ENCODE peak calls at places on chromosome 6, in nine cellular contexts. One of them, this sample, is unnamed. For H3K4me1, the result is how much of the 10 kb centered on the place peaks cover.

GRCh38 chr6:42969934-42970333 is 9.0 kb downstream of the PEX6 start:
- DNase-seq in Peyer's patch: no peak
- DNase-seq in naive thymus-derived CD4-positive, alpha-beta T cell: no peak
- DNase-seq in left ventricle myocardium inferior: no peak
- DNase-seq in mucosa of descending colon: no peak
- DNase-seq in neural progenitor cell: no peak
- DNase-seq in uterus: no peak
- DNase-seq in adrenal gland: no peak
- DNase-seq in neuronal stem cell: no peak
- DNase-seq in this sample: no peak

GRCh38 chr6:89281779-89282246 is 33.3 kb downstream of the GABRR2 start:
- DNase-seq in uterus: no peak
- DNase-seq in neural progenitor cell: peak
- DNase-seq in adrenal gland: peak
- DNase-seq in Peyer's patch: peak
- DNase-seq in left ventricle myocardium inferior: no peak
- DNase-seq in naive thymus-derived CD4-positive, alpha-beta T cell: peak
- DNase-seq in mucosa of descending colon: no peak
- DNase-seq in neuronal stem cell: peak
- DNase-seq in this sample: peak

GRCh38 chr6:129032602-129033001 is 149.7 kb downstream of the LAMA2 start:
- DNase-seq in naive thymus-derived CD4-positive, alpha-beta T cell: no peak
- DNase-seq in neuronal stem cell: no peak
- DNase-seq in Peyer's patch: no peak
- DNase-seq in left ventricle myocardium inferior: no peak
- DNase-seq in neural progenitor cell: no peak
- DNase-seq in mucosa of descending colon: no peak
- DNase-seq in adrenal gland: no peak
- DNase-seq in uterus: peak
- DNase-seq in this sample: no peak

GRCh38 chr6:2531426-2532208 is 219.1 kb downstream of the MYLK4 start:
- DNase-seq in mucosa of descending colon: no peak
- DNase-seq in neuronal stem cell: no peak
- DNase-seq in naive thymus-derived CD4-positive, alpha-beta T cell: no peak
- DNase-seq in uterus: no peak
- DNase-seq in neural progenitor cell: no peak
- DNase-seq in Peyer's patch: no peak
- DNase-seq in adrenal gland: no peak
- DNase-seq in left ventricle myocardium inferior: no peak
- DNase-seq in this sample: no peak

GRCh38 chr6:158191032-158191431 is 22.9 kb downstream of the GTF2H5 start:
- DNase-seq in left ventricle myocardium inferior: no peak
- DNase-seq in uterus: no peak
- DNase-seq in Peyer's patch: no peak
- DNase-seq in adrenal gland: no peak
- DNase-seq in naive thymus-derived CD4-positive, alpha-beta T cell: no peak
- DNase-seq in neuronal stem cell: no peak
- DNase-seq in neural progenitor cell: no peak
- DNase-seq in mucosa of descending colon: no peak
- DNase-seq in this sample: no peak

GRCh38 chr6:116468293-116468692 is 7.1 kb downstream of the CALHM6 start:
- DNase-seq in neuronal stem cell: no peak
- DNase-seq in left ventricle myocardium inferior: no peak
- DNase-seq in uterus: no peak
- DNase-seq in Peyer's patch: no peak
- DNase-seq in adrenal gland: no peak
- DNase-seq in neural progenitor cell: no peak
- DNase-seq in naive thymus-derived CD4-positive, alpha-beta T cell: no peak
- DNase-seq in mucosa of descending colon: no peak
- DNase-seq in this sample: no peak

GRCh38 chr6:133359760-133360159 is 118.6 kb downstream of the EYA4 start:
- DNase-seq in uterus: no peak
- DNase-seq in Peyer's patch: no peak
- DNase-seq in naive thymus-derived CD4-positive, alpha-beta T cell: no peak
- DNase-seq in neuronal stem cell: no peak
- DNase-seq in neural progenitor cell: no peak
- DNase-seq in adrenal gland: no peak
- DNase-seq in left ventricle myocardium inferior: no peak
- DNase-seq in mucosa of descending colon: no peak
- DNase-seq in this sample: no peak

GRCh38 chr6:135505648-135506047 is 8.1 kb upstream of the AHI1 start:
- DNase-seq in adrenal gland: no peak
- DNase-seq in uterus: no peak
- DNase-seq in neural progenitor cell: no peak
- DNase-seq in Peyer's patch: no peak
- DNase-seq in mucosa of descending colon: no peak
- DNase-seq in neuronal stem cell: no peak
- DNase-seq in left ventricle myocardium inferior: no peak
- DNase-seq in naive thymus-derived CD4-positive, alpha-beta T cell: no peak
- DNase-seq in this sample: no peak

GRCh38 chr6:132235596-132236280 is 165.5 kb downstream of the MOXD1 start:
- DNase-seq in neuronal stem cell: no peak
- DNase-seq in uterus: no peak
- DNase-seq in neural progenitor cell: no peak
- DNase-seq in adrenal gland: no peak
- DNase-seq in Peyer's patch: no peak
- DNase-seq in naive thymus-derived CD4-positive, alpha-beta T cell: no peak
- DNase-seq in left ventricle myocardium inferior: no peak
- DNase-seq in mucosa of descending colon: no peak
- DNase-seq in this sample: no peak

GRCh38 chr6:2900821-2901644 is 2.1 kb downstream of the SERPINB9 start:
- DNase-seq in left ventricle myocardium inferior: no peak
- DNase-seq in adrenal gland: peak
- DNase-seq in naive thymus-derived CD4-positive, alpha-beta T cell: no peak
- DNase-seq in neural progenitor cell: no peak
- DNase-seq in uterus: peak
- DNase-seq in Peyer's patch: no peak
- DNase-seq in neuronal stem cell: no peak
- DNase-seq in mucosa of descending colon: no peak
- DNase-seq in this sample: no peak

GRCh38 chr6:43123691-43124314 is 47.3 kb upstream of the SRF start:
- DNase-seq in left ventricle myocardium inferior: no peak
- DNase-seq in neuronal stem cell: no peak
- DNase-seq in naive thymus-derived CD4-positive, alpha-beta T cell: no peak
- DNase-seq in neural progenitor cell: no peak
- DNase-seq in Peyer's patch: no peak
- DNase-seq in adrenal gland: no peak
- DNase-seq in uterus: no peak
- DNase-seq in mucosa of descending colon: peak
- DNase-seq in this sample: no peak

GRCh38 chr6:31836676-31837611 is 9.4 kb downstream of the HSPA1B start:
- DNase-seq in neuronal stem cell: no peak
- DNase-seq in neural progenitor cell: no peak
- DNase-seq in adrenal gland: no peak
- DNase-seq in left ventricle myocardium inferior: no peak
- DNase-seq in Peyer's patch: peak
- DNase-seq in mucosa of descending colon: no peak
- DNase-seq in uterus: no peak
- DNase-seq in naive thymus-derived CD4-positive, alpha-beta T cell: no peak
- DNase-seq in this sample: no peak

GRCh38 chr6:31834704-31835375 is 7.3 kb downstream of the HSPA1B start:
- DNase-seq in neural progenitor cell: peak
- DNase-seq in left ventricle myocardium inferior: peak
- DNase-seq in adrenal gland: peak
- DNase-seq in neuronal stem cell: peak
- DNase-seq in uterus: peak
- DNase-seq in Peyer's patch: peak
- DNase-seq in mucosa of descending colon: peak
- DNase-seq in naive thymus-derived CD4-positive, alpha-beta T cell: peak
- DNase-seq in this sample: no peak

GRCh38 chr6:31837612-31838553 is 10.3 kb downstream of the HSPA1B start:
- DNase-seq in uterus: no peak
- DNase-seq in naive thymus-derived CD4-positive, alpha-beta T cell: no peak
- DNase-seq in neural progenitor cell: no peak
- DNase-seq in adrenal gland: no peak
- DNase-seq in Peyer's patch: no peak
- DNase-seq in neuronal stem cell: no peak
- DNase-seq in mucosa of descending colon: no peak
- DNase-seq in left ventricle myocardium inferior: no peak
- DNase-seq in this sample: no peak

GRCh38 chr6:31834367-31834703 is 6.8 kb downstream of the HSPA1B start:
- DNase-seq in neuronal stem cell: no peak
- DNase-seq in Peyer's patch: peak
- DNase-seq in left ventricle myocardium inferior: peak
- DNase-seq in mucosa of descending colon: peak
- DNase-seq in neural progenitor cell: peak
- DNase-seq in adrenal gland: peak
- DNase-seq in uterus: peak
- DNase-seq in naive thymus-derived CD4-positive, alpha-beta T cell: peak
- DNase-seq in this sample: no peak

DNA sequence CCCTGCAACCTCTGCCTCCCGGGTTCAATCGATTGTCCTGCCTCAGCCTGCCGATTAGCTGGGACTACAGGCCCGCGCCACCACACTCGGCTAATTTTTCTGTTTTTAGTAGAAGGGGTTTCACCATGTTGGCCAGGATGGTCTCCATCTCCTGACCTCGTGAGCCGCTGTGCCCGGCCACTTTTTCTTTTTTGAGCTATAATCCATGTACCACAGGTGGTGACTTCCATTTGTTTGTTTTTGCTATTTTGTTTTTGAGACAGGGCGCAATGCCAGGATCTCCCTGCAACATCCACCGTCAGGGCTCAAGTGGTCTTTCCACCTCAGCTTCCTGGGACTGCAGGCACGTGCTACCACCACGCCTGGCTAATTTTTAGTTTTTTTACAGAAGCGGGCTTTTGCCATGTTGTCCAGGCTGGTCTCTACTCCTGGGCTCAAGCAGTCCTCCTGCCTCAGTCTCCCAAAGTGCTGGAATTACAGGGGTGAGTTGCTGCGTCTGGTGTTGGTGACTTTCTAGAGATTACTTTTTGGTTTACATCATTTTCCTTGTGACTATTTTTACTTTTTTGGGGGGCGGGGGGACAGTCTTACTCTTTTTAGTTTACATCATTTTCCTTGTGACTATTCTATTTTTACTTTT is 8.6 kb downstream of the HSPA1B start:
- DNase-seq in uterus: no peak
- DNase-seq in naive thymus-derived CD4-positive, alpha-beta T cell: no peak
- DNase-seq in left ventricle myocardium inferior: no peak
- DNase-seq in Peyer's patch: no peak
- DNase-seq in adrenal gland: no peak
- DNase-seq in neural progenitor cell: no peak
- DNase-seq in neuronal stem cell: no peak
- DNase-seq in mucosa of descending colon: no peak
- DNase-seq in this sample: no peak
- H3K4me1 ChIP-seq in uterus: under half
- H3K4me1 ChIP-seq in naive thymus-derived CD4-positive, alpha-beta T cell: under half
- H3K4me1 ChIP-seq in left ventricle myocardium inferior: half or more
- H3K4me1 ChIP-seq in Peyer's patch: under half
- H3K4me1 ChIP-seq in adrenal gland: under half
- H3K4me1 ChIP-seq in neural progenitor cell: under half
- H3K4me1 ChIP-seq in neuronal stem cell: under half
- H3K4me1 ChIP-seq in mucosa of descending colon: under half
- H3K4me1 ChIP-seq in this sample: under half

GRCh38 chr6:157076427-157076774 is 246.9 kb downstream of the TMEM242 start:
- DNase-seq in left ventricle myocardium inferior: no peak
- DNase-seq in adrenal gland: no peak
- DNase-seq in Peyer's patch: no peak
- DNase-seq in mucosa of descending colon: no peak
- DNase-seq in neural progenitor cell: no peak
- DNase-seq in uterus: no peak
- DNase-seq in neuronal stem cell: no peak
- DNase-seq in naive thymus-derived CD4-positive, alpha-beta T cell: no peak
- DNase-seq in this sample: no peak
- H3K4me3 ChIP-seq in left ventricle myocardium inferior: no peak
- H3K4me3 ChIP-seq in adrenal gland: no peak
- H3K4me3 ChIP-seq in Peyer's patch: no peak
- H3K4me3 ChIP-seq in mucosa of descending colon: no peak
- H3K4me3 ChIP-seq in neural progenitor cell: no peak
- H3K4me3 ChIP-seq in uterus: no peak
- H3K4me3 ChIP-seq in neuronal stem cell: no peak
- H3K4me3 ChIP-seq in naive thymus-derived CD4-positive, alpha-beta T cell: no peak
- H3K4me3 ChIP-seq in this sample: no peak

DNA sequence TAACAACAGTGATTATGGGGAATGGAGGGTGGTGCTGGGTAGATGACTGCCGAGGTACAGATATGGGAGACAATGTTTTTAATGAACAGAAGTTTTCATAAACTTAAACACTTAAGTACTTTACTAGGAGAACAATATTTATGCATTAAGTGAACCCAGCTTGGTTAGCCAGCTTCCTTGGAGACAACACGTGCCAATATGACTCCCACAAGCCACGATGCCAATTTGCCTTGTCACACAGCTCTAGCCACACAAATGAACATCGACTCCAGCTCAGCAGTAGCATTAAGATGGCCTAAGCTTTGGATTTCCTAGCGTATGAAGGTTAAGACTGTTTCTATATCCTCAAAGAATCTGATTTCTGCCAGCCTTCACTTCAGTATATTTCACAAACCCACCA is 96.5 kb downstream of the EPB41L2 start:
- DNase-seq in uterus: no peak
- DNase-seq in naive thymus-derived CD4-positive, alpha-beta T cell: no peak
- DNase-seq in adrenal gland: no peak
- DNase-seq in neuronal stem cell: no peak
- DNase-seq in neural progenitor cell: no peak
- DNase-seq in left ventricle myocardium inferior: no peak
- DNase-seq in mucosa of descending colon: no peak
- DNase-seq in Peyer's patch: no peak
- DNase-seq in this sample: no peak
- H3K4me1 ChIP-seq in uterus: under half
- H3K4me1 ChIP-seq in naive thymus-derived CD4-positive, alpha-beta T cell: under half
- H3K4me1 ChIP-seq in adrenal gland: under half
- H3K4me1 ChIP-seq in neuronal stem cell: under half
- H3K4me1 ChIP-seq in neural progenitor cell: under half
- H3K4me1 ChIP-seq in left ventricle myocardium inferior: half or more
- H3K4me1 ChIP-seq in mucosa of descending colon: under half
- H3K4me1 ChIP-seq in Peyer's patch: under half
- H3K4me1 ChIP-seq in this sample: under half

GRCh38 chr6:7691675-7692452 is 34.0 kb upstream of the BMP6 start:
- DNase-seq in neural progenitor cell: peak
- DNase-seq in adrenal gland: no peak
- DNase-seq in naive thymus-derived CD4-positive, alpha-beta T cell: no peak
- DNase-seq in uterus: no peak
- DNase-seq in left ventricle myocardium inferior: no peak
- DNase-seq in Peyer's patch: peak
- DNase-seq in neuronal stem cell: no peak
- DNase-seq in mucosa of descending colon: no peak
- DNase-seq in this sample: no peak

GRCh38 chr6:7693827-7694226 is 32.1 kb upstream of the BMP6 start:
- DNase-seq in uterus: no peak
- DNase-seq in Peyer's patch: no peak
- DNase-seq in naive thymus-derived CD4-positive, alpha-beta T cell: no peak
- DNase-seq in adrenal gland: no peak
- DNase-seq in neural progenitor cell: no peak
- DNase-seq in neuronal stem cell: no peak
- DNase-seq in left ventricle myocardium inferior: no peak
- DNase-seq in mucosa of descending colon: no peak
- DNase-seq in this sample: no peak

GRCh38 chr6:7687145-7688113 is 38.5 kb upstream of the BMP6 start:
- DNase-seq in neuronal stem cell: no peak
- DNase-seq in left ventricle myocardium inferior: no peak
- DNase-seq in mucosa of descending colon: no peak
- DNase-seq in uterus: no peak
- DNase-seq in Peyer's patch: no peak
- DNase-seq in adrenal gland: no peak
- DNase-seq in neural progenitor cell: no peak
- DNase-seq in naive thymus-derived CD4-positive, alpha-beta T cell: no peak
- DNase-seq in this sample: no peak

GRCh38 chr6:7692453-7692784 is 33.5 kb upstream of the BMP6 start:
- DNase-seq in naive thymus-derived CD4-positive, alpha-beta T cell: no peak
- DNase-seq in neural progenitor cell: no peak
- DNase-seq in mucosa of descending colon: no peak
- DNase-seq in uterus: no peak
- DNase-seq in adrenal gland: no peak
- DNase-seq in Peyer's patch: no peak
- DNase-seq in neuronal stem cell: no peak
- DNase-seq in left ventricle myocardium inferior: no peak
- DNase-seq in this sample: no peak

GRCh38 chr6:7691021-7691420 is 34.9 kb upstream of the BMP6 start:
- DNase-seq in mucosa of descending colon: no peak
- DNase-seq in uterus: no peak
- DNase-seq in naive thymus-derived CD4-positive, alpha-beta T cell: no peak
- DNase-seq in neuronal stem cell: no peak
- DNase-seq in neural progenitor cell: no peak
- DNase-seq in adrenal gland: no peak
- DNase-seq in Peyer's patch: no peak
- DNase-seq in left ventricle myocardium inferior: no peak
- DNase-seq in this sample: no peak
- H3K4me3 ChIP-seq in mucosa of descending colon: no peak
- H3K4me3 ChIP-seq in uterus: no peak
- H3K4me3 ChIP-seq in naive thymus-derived CD4-positive, alpha-beta T cell: no peak
- H3K4me3 ChIP-seq in neuronal stem cell: no peak
- H3K4me3 ChIP-seq in neural progenitor cell: no peak
- H3K4me3 ChIP-seq in adrenal gland: no peak
- H3K4me3 ChIP-seq in Peyer's patch: no peak
- H3K4me3 ChIP-seq in left ventricle myocardium inferior: no peak
- H3K4me3 ChIP-seq in this sample: no peak

This sample was measured in iPS DF 6.9.